ENCODE peak calls at places on chromosomes 13 and 19, in four cellular contexts. G, I, B and S are unnamed samples.

GRCh38 chr19:5423567-5424125 is 31.6 kb upstream of the ZNRF4 start:
- DNase-seq in B (no peak), G (no peak), I (no peak), S (no peak)

GRCh38 chr19:571127-571974 is 1.0 kb upstream of the BSG start:
- DNase-seq in I (peak; percentile 85), G (peak; percentile 28), B (peak; percentile 40), S (peak; percentile 71)

GRCh38 chr13:109547942-109548860 is 238.2 kb downstream of the IRS2 start:
- DNase-seq in B (no peak), I (no peak), G (no peak), S (no peak)

GRCh38 chr13:32938907-32939306 is 77.3 kb upstream of the KL start:
- DNase-seq in I (no peak), G (no peak), B (peak; percentile 69), S (no peak)

GRCh38 chr13:32390048-32390447 is 37.9 kb downstream of the N4BP2L1 start:
- DNase-seq in G (no peak), B (no peak), I (no peak), S (no peak)

GRCh38 chr13:47327856-47328255 is 431.0 kb upstream of the HTR2A start:
- DNase-seq in B (no peak), I (no peak), G (no peak), S (no peak)

GRCh38 chr13:51249767-51250741 is 27.9 kb downstream of the FAM124A start:
- DNase-seq in B (no peak), G (no peak), I (no peak), S (no peak)

GRCh38 chr13:50731400-50731799 is 112.1 kb downstream of the DLEU7 start:
- DNase-seq in I (no peak), B (peak; percentile 60), G (no peak), S (no peak)

GRCh38 chr19:4657262-4657661 is 12.9 kb downstream of the MYDGF start:
- DNase-seq in B (no peak), I (no peak), G (no peak), S (no peak)

GRCh38 chr19:10120538-10121198 is 969 bp upstream of the EIF3G start:
- DNase-seq in G (no peak), B (peak; percentile 90), I (no peak), S (no peak)

GRCh38 chr19:38266981-38267597 is 2.7 kb downstream of the SPINT2 start:
- DNase-seq in G (no peak), B (peak; percentile 65), I (peak; percentile 44), S (no peak)

GRCh38 chr13:70613295-70613694 is 505.0 kb upstream of the KLHL1 start:
- DNase-seq in G (no peak), I (no peak), B (no peak), S (no peak)

GRCh38 chr13:97386832-97387486 is 47.0 kb upstream of the RAP2A start:
- DNase-seq in I (no peak), B (no peak), G (peak; percentile 21), S (no peak)

GRCh38 chr19:18339703-18340102 is 695 bp upstream of the PGPEP1 start:
- DNase-seq in B (peak; percentile 31), I (peak; percentile 66), G (no peak), S (peak; percentile 29)

GRCh38 chr13:99657848-99658265 is 156.6 kb downstream of the TM9SF2 start:
- DNase-seq in B (no peak), I (peak; percentile 65), G (no peak), S (peak; percentile 79)

GRCh38 chr13:46963874-46964273 is 67.0 kb upstream of the HTR2A start:
- DNase-seq in G (no peak), B (no peak), I (no peak), S (no peak)

GRCh38 chr19:10191347-10191746 is 3.4 kb downstream of the DNMT1 start:
- DNase-seq in G (no peak), I (no peak), B (peak; percentile 21), S (no peak)

GRCh38 chr19:1523412-1524205 is at the start of gene PLK5:
- DNase-seq in G (no peak), B (no peak), I (no peak), S (peak; percentile 79)

GRCh38 chr13:94550030-94550738 is 45.8 kb downstream of the TGDS start:
- DNase-seq in G (no peak), B (no peak), I (no peak), S (no peak)

GRCh38 chr19:41612483-41612882 is 14.4 kb downstream of the CEACAM4 start:
- DNase-seq in G (no peak), B (no peak), I (no peak), S (no peak)

GRCh38 chr13:73870036-73870741 is 264.0 kb downstream of the KLF12 start:
- DNase-seq in B (no peak), G (no peak), I (no peak), S (no peak)

GRCh38 chr19:39390460-39390758 is 497 bp downstream of the PAF1 start:
- DNase-seq in B (no peak), I (no peak), G (no peak), S (no peak)

GRCh38 chr13:76820759-76821158 is 65.4 kb downstream of the KCTD12 start:
- DNase-seq in B (no peak), G (no peak), I (no peak), S (no peak)

GRCh38 chr19:48069435-48069834 is 25.6 kb upstream of the CABP5 start:
- DNase-seq in I (no peak), B (no peak), G (no peak), S (no peak)

GRCh38 chr19:10379880-10380310 is 477 bp downstream of the TYK2 start:
- DNase-seq in I (no peak), G (no peak), B (no peak), S (no peak)

GRCh38 chr19:1250374-1251232 is 2.2 kb downstream of the MIDN start:
- DNase-seq in I (no peak), B (no peak), G (no peak), S (peak; percentile 96)

GRCh38 chr13:37194428-37194861 is 89.0 kb upstream of the CSNK1A1L start:
- DNase-seq in I (no peak), G (no peak), B (peak; percentile 30), S (no peak)

GRCh38 chr13:64798422-64798821 is 2431.7 kb downstream of the PCDH9 start:
- DNase-seq in G (no peak), I (no peak), B (no peak), S (no peak)

GRCh38 chr13:36912369-36912768 is 7.7 kb downstream of the SMAD9 start:
- DNase-seq in B (no peak), G (no peak), I (no peak), S (no peak)

GRCh38 chr19:2289714-2290435 is 7.9 kb upstream of the PEAK3 start:
- DNase-seq in G (no peak), I (no peak), B (no peak), S (peak; percentile 53)

GRCh38 chr13:53198017-53198416 is 169.4 kb downstream of the OLFM4 start:
- DNase-seq in G (no peak), I (no peak), B (no peak), S (peak; percentile 49)

GRCh38 chr19:50556236-50557008 is 11.8 kb downstream of the LRRC4B start:
- DNase-seq in B (peak; percentile 42), G (peak; percentile 68), I (peak; percentile 91), S (peak; percentile 95)

GRCh38 chr19:13610042-13610691 is 103.9 kb upstream of the CACNA1A start:
- DNase-seq in G (no peak), I (peak; percentile 29), B (no peak), S (peak; percentile 44)

GRCh38 chr19:48064509-48064908 is 20.6 kb upstream of the CABP5 start:
- DNase-seq in G (no peak), B (peak; percentile 7), I (peak; percentile 13), S (no peak)

GRCh38 chr13:26485786-26486185 is 71.7 kb upstream of the WASF3 start:
- DNase-seq in G (no peak), I (peak; percentile 45), B (no peak), S (no peak)

GRCh38 chr13:46339035-46339666 is 47.9 kb downstream of the RUBCNL start:
- DNase-seq in B (peak; percentile 92), I (no peak), G (no peak), S (no peak)

GRCh38 chr13:24279267-24279666 is 30.1 kb upstream of the C1QTNF9 start:
- DNase-seq in I (no peak), G (no peak), B (no peak), S (no peak)

GRCh38 chr13:111947026-111947810 is 119.7 kb upstream of the SOX1 start:
- DNase-seq in G (no peak), B (no peak), I (no peak), S (no peak)

GRCh38 chr19:15427350-15427700 is 8.5 kb upstream of the AKAP8L start:
- DNase-seq in G (no peak), B (no peak), I (no peak), S (no peak)